ENCODE peak calls at places on chromosomes 6 and 20, in seven cellular contexts. Y is GM23338, A is hepatocyte, Z is PC-3, V is neural progenitor cell, W is HCT116, G is GM23248. U is an unnamed sample.

GRCh38 chr20:63082308-63082938 is 75.7 kb upstream of the BHLHE23 start:
- DNase-seq in V (peak), W (no peak), Y (peak), A (peak), G (peak), Z (peak), U (peak)

GRCh38 chr6:107634147-107635057 is 144.5 kb downstream of the SOBP start:
- DNase-seq in V (no peak), Y (peak), W (no peak), A (peak), Z (no peak), G (peak), U (no peak)

GRCh38 chr6:155400022-155400965 is 55.3 kb downstream of the NOX3 start:
- DNase-seq in W (no peak), G (peak), Y (no peak), V (no peak), Z (no peak), A (no peak), U (no peak)

GRCh38 chr6:34391023-34391485 is 1.4 kb downstream of the NUDT3 start:
- DNase-seq in V (no peak), A (peak), W (no peak), Y (peak), Z (peak), G (peak), U (no peak)

GRCh38 chr6:37965964-37966676 is 146.6 kb downstream of the ZFAND3 start:
- DNase-seq in A (no peak), Z (peak), V (no peak), G (peak), Y (no peak), W (no peak), U (no peak)

GRCh38 chr6:149896491-149896890 is 1.4 kb downstream of the RAET1E start:
- DNase-seq in Z (peak), G (peak), A (no peak), V (no peak), Y (no peak), W (no peak), U (no peak)

GRCh38 chr20:33843854-33844253 is 32.7 kb downstream of the CHMP4B start:
- DNase-seq in W (no peak), V (no peak), A (no peak), Z (peak), Y (no peak), G (no peak), U (peak)

GRCh38 chr6:117195728-117196127 is 69.6 kb upstream of the VGLL2 start:
- DNase-seq in W (no peak), Z (peak), G (no peak), Y (peak), V (no peak), A (no peak), U (no peak)

GRCh38 chr20:4011226-4011975 is 4.0 kb downstream of the RNF24 start:
- DNase-seq in A (no peak), Z (no peak), G (no peak), Y (no peak), W (no peak), V (no peak), U (no peak)

GRCh38 chr6:72524011-72524645 is 97.7 kb upstream of the KCNQ5 start:
- DNase-seq in Z (no peak), V (no peak), A (no peak), G (no peak), Y (no peak), W (no peak), U (no peak)

GRCh38 chr6:132060591-132060990 is 109.4 kb upstream of the CCN2 start:
- DNase-seq in Y (no peak), V (no peak), W (no peak), G (peak), Z (peak), A (peak), U (no peak)

GRCh38 chr6:16783485-16783884 is 22.2 kb upstream of the ATXN1 start:
- DNase-seq in G (no peak), A (no peak), V (no peak), Z (no peak), Y (no peak), W (no peak), U (no peak)

GRCh38 chr6:156260792-156261191 is 516.4 kb upstream of the ARID1B start:
- DNase-seq in A (no peak), G (no peak), V (no peak), W (no peak), Y (no peak), Z (no peak), U (no peak)

GRCh38 chr6:132190097-132190814 is 211.0 kb downstream of the MOXD1 start:
- DNase-seq in G (peak), W (peak), Z (peak), Y (no peak), V (no peak), A (no peak), U (peak)

GRCh38 chr20:45336530-45337366 is 11.5 kb downstream of the SDC4 start:
- DNase-seq in Z (peak), Y (no peak), V (no peak), W (no peak), A (peak), G (peak), U (no peak)

GRCh38 chr6:139751179-139751578 is 376.7 kb upstream of the CITED2 start:
- DNase-seq in Y (no peak), W (no peak), G (peak), V (no peak), A (no peak), Z (no peak), U (no peak)

GRCh38 chr6:1610497-1611321 is 994 bp downstream of the FOXC1 start:
- DNase-seq in V (peak), A (peak), Y (peak), Z (peak), W (no peak), G (peak), U (no peak)

GRCh38 chr6:163260111-163260895 is 154.2 kb upstream of the QKI start:
- DNase-seq in G (peak), W (no peak), Y (peak), V (peak), A (peak), Z (no peak), U (no peak)

GRCh38 chr6:113642714-113643442 is 214.3 kb upstream of the MARCKS start:
- DNase-seq in Z (peak), G (peak), Y (peak), A (peak), W (no peak), V (no peak), U (peak)

GRCh38 chr20:47681977-47682812 is 103.1 kb downstream of the SULF2 start:
- DNase-seq in G (peak), A (peak), W (no peak), V (no peak), Z (no peak), Y (no peak), U (no peak)

GRCh38 chr6:52966101-52966500 is 29.0 kb downstream of the GSTA4 start:
- DNase-seq in V (no peak), Y (no peak), A (no peak), G (no peak), W (no peak), Z (no peak), U (no peak)

GRCh38 chr20:64160536-64161495 is 3.4 kb upstream of the MYT1 start:
- DNase-seq in Z (no peak), G (no peak), V (peak), W (no peak), Y (no peak), A (no peak), U (no peak)

GRCh38 chr6:76779068-76779467 is 684.2 kb downstream of the HTR1B start:
- DNase-seq in Z (no peak), G (no peak), W (no peak), A (no peak), Y (no peak), V (no peak), U (no peak)

GRCh38 chr6:143884161-143884560 is 19.9 kb downstream of the ZC2HC1B start:
- DNase-seq in Z (no peak), Y (no peak), W (no peak), G (peak), A (no peak), V (no peak), U (no peak)

GRCh38 chr6:149153100-149153499 is 164.4 kb upstream of the TAB2 start:
- DNase-seq in G (no peak), Z (no peak), W (no peak), V (no peak), A (no peak), Y (no peak), U (no peak)

GRCh38 chr6:150841697-150842096 is 23.8 kb upstream of the MTHFD1L start:
- DNase-seq in G (peak), Y (no peak), V (no peak), W (no peak), Z (no peak), A (no peak), U (no peak)

GRCh38 chr20:63787302-63787701 is 43.8 kb downstream of the ZBTB46 start:
- DNase-seq in W (no peak), Y (no peak), V (no peak), Z (no peak), A (no peak), G (no peak), U (no peak)

DNA sequence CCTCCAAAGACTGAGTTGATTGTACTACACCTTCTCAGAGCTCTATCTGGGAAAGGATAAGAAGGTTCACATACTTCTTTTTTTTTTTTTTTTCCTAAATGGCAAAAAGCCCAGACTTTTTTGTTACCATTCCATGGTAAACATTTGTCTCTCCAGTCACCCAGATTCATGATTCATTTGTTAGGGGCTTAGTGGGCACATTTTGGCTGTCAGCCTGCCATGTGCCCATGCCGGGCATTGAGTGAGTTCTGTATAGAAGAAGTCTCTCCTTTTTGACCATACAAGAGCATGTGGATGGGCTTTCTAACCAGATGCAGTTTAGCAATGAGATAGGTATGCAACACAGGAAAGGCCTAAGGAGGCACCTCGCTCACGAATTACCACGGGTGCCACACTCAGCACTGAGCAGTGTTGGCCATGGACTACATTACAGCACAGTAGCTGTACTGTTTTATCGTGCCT is 447.5 kb upstream of the HSF2 start:
- DNase-seq in V (no peak), W (no peak), A (peak), Z (peak), G (peak), Y (no peak), U (no peak)
- TF ChIP-seq EZH2phosphoT487 in V (no peak), W (no peak), A (no peak), Z (no peak), G (no peak), Y (no peak), U (no peak)

GRCh38 chr20:58514321-58515239 is 619 bp downstream of the APCDD1L start:
- DNase-seq in Y (peak), A (no peak), G (peak), Z (no peak), V (peak), W (no peak), U (no peak)
- TF ChIP-seq EZH2 in Y (no peak), A (peak), G (no peak), Z (no peak), V (peak), W (no peak), U (no peak)

GRCh38 chr6:44077201-44077946 is 49.9 kb downstream of the MRPL14 start:
- DNase-seq in Z (no peak), A (no peak), G (no peak), V (no peak), W (no peak), Y (no peak), U (no peak)
- H3K27ac ChIP-seq in Z (no peak), A (no peak), G (no peak), V (no peak), W (no peak), Y (no peak), U (no peak)

DNA sequence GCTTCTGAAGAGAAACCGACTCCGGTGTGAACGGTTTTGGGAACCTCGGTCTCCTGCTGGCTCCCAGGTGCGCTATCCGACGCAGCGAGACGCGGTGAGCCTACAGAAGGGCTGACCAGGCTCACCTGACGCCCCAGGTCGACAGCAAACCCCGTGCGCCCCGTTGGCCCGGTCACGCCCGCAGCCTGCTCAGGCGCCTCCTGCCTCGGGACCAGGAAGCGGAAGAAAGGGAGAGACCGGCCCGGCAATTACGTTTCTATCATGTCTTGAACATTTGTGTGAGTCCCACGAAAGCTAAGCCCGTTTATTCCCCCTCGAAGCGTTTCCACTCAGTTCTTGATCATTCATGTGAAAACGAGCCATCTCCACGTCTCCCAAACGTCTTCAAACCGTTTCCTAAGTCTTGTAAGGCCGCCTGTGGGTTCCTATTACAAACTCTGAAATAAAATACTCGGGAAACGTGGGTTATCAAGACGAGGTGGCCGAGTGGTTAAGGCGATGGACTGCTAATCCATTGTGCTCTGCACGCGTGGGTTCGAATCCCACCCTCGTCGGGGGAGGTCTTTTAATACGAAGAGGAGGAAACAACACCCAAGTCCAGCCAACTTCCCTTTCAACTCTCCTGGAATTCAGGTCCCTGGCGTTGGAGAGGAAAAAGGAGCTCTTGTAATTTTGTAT is 150.5 kb upstream of the PRSS16 start:
- DNase-seq in Z (no peak), G (peak), Y (peak), A (peak), V (peak), W (peak), U (no peak)
- TF ChIP-seq EZH2phosphoT487 in Z (no peak), G (no peak), Y (no peak), A (no peak), V (peak), W (no peak), U (no peak)

DNA sequence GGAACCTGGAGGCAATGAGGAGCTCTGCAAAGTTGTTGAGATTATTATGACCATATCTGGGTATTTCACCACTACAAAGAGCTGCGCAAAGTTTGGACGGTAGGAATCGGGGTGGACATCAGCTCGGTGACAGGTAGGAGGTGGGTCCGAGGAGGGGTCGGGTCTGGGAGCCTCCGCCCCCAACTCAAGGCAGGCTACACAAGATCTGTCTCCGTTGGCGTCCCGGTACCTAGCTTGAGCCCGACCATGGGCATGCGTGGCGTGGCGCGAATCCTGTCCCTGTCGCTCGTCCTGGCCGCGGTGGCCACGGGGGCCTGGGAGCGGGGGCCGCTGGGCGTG is 40.2 kb upstream of the ZNFX1 start:
- DNase-seq in Y (peak), G (no peak), V (no peak), W (no peak), Z (no peak), A (no peak), U (no peak)
- TF ChIP-seq EZH2 in Y (no peak), G (peak), V (no peak), W (no peak), Z (no peak), A (no peak), U (no peak)

DNA sequence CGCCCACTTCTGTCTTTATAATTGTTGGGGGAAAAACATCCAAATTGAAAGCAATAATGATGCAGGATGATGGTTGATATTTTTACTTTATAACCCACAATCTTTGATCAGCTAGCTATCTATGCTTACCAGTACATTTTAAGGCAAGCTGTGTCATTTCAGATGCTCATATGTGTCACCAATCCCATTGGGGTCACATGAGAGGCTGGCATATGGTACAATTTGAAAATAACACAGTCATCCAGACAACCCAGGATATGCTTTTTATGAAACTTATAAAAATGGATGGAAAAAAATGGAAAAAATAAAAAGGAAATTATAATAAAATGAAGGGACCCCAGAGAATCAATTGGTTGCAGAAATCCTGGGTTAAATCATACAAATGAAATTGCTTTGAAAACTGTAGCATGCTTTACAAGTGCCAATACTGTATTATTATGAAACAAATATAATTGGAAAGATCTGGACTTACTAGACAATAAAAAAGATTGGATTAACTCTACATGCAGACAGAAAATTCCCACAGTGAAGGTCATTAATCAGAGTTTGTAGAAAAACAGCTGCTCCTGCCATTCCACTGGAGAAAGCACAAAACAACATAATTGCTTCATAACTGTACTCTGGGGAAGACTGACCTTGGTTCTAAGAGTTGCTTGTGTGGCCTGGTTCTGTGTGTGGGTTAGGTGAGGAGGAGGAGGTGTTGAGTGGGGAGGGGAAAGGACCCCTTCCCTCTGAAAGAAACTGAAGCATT is 13.3 kb upstream of the PRIM2 start:
- DNase-seq in W (no peak), Y (no peak), Z (no peak), G (peak), V (no peak), A (no peak), U (no peak)
- H3K27ac ChIP-seq in W (no peak), Y (no peak), Z (no peak), G (peak), V (no peak), A (peak), U (no peak)

GRCh38 chr20:8334641-8335040 is 202.6 kb downstream of the PLCB1 start:
- DNase-seq in G (no peak), V (no peak), A (no peak), Y (no peak), W (no peak), Z (no peak), U (no peak)
- TF ChIP-seq EZH2phosphoT487 in G (no peak), V (no peak), A (no peak), Y (no peak), W (no peak), Z (no peak), U (no peak)

GRCh38 chr20:20370087-20370575 is 2.2 kb downstream of the INSM1 start:
- DNase-seq in Z (no peak), A (no peak), G (no peak), W (no peak), V (no peak), Y (peak), U (no peak)
- TF ChIP-seq EZH2 in Z (no peak), A (no peak), G (no peak), W (no peak), V (peak), Y (peak), U (no peak)

GRCh38 chr20:51574248-51575033 is 31.9 kb upstream of the NFATC2 start:
- DNase-seq in Y (no peak), A (no peak), W (no peak), Z (peak), V (no peak), G (peak), U (no peak)
- H3K27ac ChIP-seq in Y (no peak), A (no peak), W (no peak), Z (no peak), V (no peak), G (no peak), U (no peak)